ENCODE peak calls at places on chromosome 2, in eight cellular contexts. One of them, this sample, is unnamed.

GRCh38 chr2:231545105-231545902 is 15.1 kb upstream of the NMUR1 start:
- DNase-seq in activated T-cell treated with anti-CD3 and anti-CD28 coated beads for 24 hours: peak; percentile 36
- DNase-seq in pulmonary artery endothelial cell: no peak
- DNase-seq in EH: peak; percentile 56
- DNase-seq in AG04449: no peak
- DNase-seq in adrenal gland: peak; percentile 50
- DNase-seq in occipital lobe: no peak
- DNase-seq in aorta: no peak
- DNase-seq in this sample: no peak

GRCh38 chr2:28400434-28400833 is 7.8 kb downstream of the FOSL2 start:
- DNase-seq in AG04449: no peak
- DNase-seq in adrenal gland: no peak
- DNase-seq in EH: peak; percentile 6
- DNase-seq in occipital lobe: no peak
- DNase-seq in pulmonary artery endothelial cell: no peak
- DNase-seq in activated T-cell treated with anti-CD3 and anti-CD28 coated beads for 24 hours: no peak
- DNase-seq in aorta: peak; percentile 27
- DNase-seq in this sample: no peak

GRCh38 chr2:61470965-61471904 is at the start of gene USP34:
- DNase-seq in occipital lobe: peak; percentile 95
- DNase-seq in pulmonary artery endothelial cell: peak; percentile 87
- DNase-seq in adrenal gland: peak; percentile 94
- DNase-seq in EH: peak; percentile 97
- DNase-seq in aorta: peak; percentile 99
- DNase-seq in AG04449: peak; percentile 79
- DNase-seq in activated T-cell treated with anti-CD3 and anti-CD28 coated beads for 24 hours: peak; percentile 88
- DNase-seq in this sample: no peak

GRCh38 chr2:161580426-161580825 is 43.8 kb upstream of the SLC4A10 start:
- DNase-seq in EH: no peak
- DNase-seq in occipital lobe: no peak
- DNase-seq in AG04449: no peak
- DNase-seq in pulmonary artery endothelial cell: no peak
- DNase-seq in adrenal gland: no peak
- DNase-seq in aorta: no peak
- DNase-seq in activated T-cell treated with anti-CD3 and anti-CD28 coated beads for 24 hours: no peak
- DNase-seq in this sample: no peak

GRCh38 chr2:67724261-67724660 is 327.1 kb downstream of the ETAA1 start:
- DNase-seq in adrenal gland: no peak
- DNase-seq in occipital lobe: no peak
- DNase-seq in aorta: no peak
- DNase-seq in AG04449: no peak
- DNase-seq in activated T-cell treated with anti-CD3 and anti-CD28 coated beads for 24 hours: no peak
- DNase-seq in pulmonary artery endothelial cell: no peak
- DNase-seq in EH: no peak
- DNase-seq in this sample: no peak

GRCh38 chr2:99880148-99880983 is 262.0 kb downstream of the AFF3 start:
- DNase-seq in pulmonary artery endothelial cell: peak; percentile 49
- DNase-seq in EH: peak; percentile 95
- DNase-seq in AG04449: peak; percentile 85
- DNase-seq in activated T-cell treated with anti-CD3 and anti-CD28 coated beads for 24 hours: no peak
- DNase-seq in occipital lobe: peak; percentile 53
- DNase-seq in adrenal gland: no peak
- DNase-seq in aorta: peak; percentile 64
- DNase-seq in this sample: peak; percentile 80

GRCh38 chr2:227665189-227665940 is 1.2 kb upstream of the SCYGR5 start:
- DNase-seq in aorta: no peak
- DNase-seq in adrenal gland: no peak
- DNase-seq in pulmonary artery endothelial cell: no peak
- DNase-seq in EH: no peak
- DNase-seq in occipital lobe: no peak
- DNase-seq in AG04449: no peak
- DNase-seq in activated T-cell treated with anti-CD3 and anti-CD28 coated beads for 24 hours: no peak
- DNase-seq in this sample: no peak

GRCh38 chr2:126792993-126793392 is 105.7 kb upstream of the TEX51 start:
- DNase-seq in pulmonary artery endothelial cell: no peak
- DNase-seq in EH: no peak
- DNase-seq in adrenal gland: no peak
- DNase-seq in aorta: no peak
- DNase-seq in activated T-cell treated with anti-CD3 and anti-CD28 coated beads for 24 hours: no peak
- DNase-seq in occipital lobe: no peak
- DNase-seq in AG04449: no peak
- DNase-seq in this sample: no peak

GRCh38 chr2:239966029-239966847 is 58.9 kb downstream of the NDUFA10 start:
- DNase-seq in AG04449: no peak
- DNase-seq in pulmonary artery endothelial cell: no peak
- DNase-seq in EH: no peak
- DNase-seq in activated T-cell treated with anti-CD3 and anti-CD28 coated beads for 24 hours: no peak
- DNase-seq in occipital lobe: no peak
- DNase-seq in aorta: no peak
- DNase-seq in adrenal gland: no peak
- DNase-seq in this sample: no peak

GRCh38 chr2:146135245-146135644 is 1615.3 kb upstream of the ZEB2 start:
- DNase-seq in aorta: no peak
- DNase-seq in AG04449: no peak
- DNase-seq in activated T-cell treated with anti-CD3 and anti-CD28 coated beads for 24 hours: no peak
- DNase-seq in EH: peak; percentile 84
- DNase-seq in adrenal gland: no peak
- DNase-seq in pulmonary artery endothelial cell: no peak
- DNase-seq in occipital lobe: no peak
- DNase-seq in this sample: no peak

GRCh38 chr2:151777911-151778310 is 43.6 kb upstream of the NEB start:
- DNase-seq in aorta: no peak
- DNase-seq in AG04449: no peak
- DNase-seq in adrenal gland: no peak
- DNase-seq in occipital lobe: no peak
- DNase-seq in pulmonary artery endothelial cell: no peak
- DNase-seq in activated T-cell treated with anti-CD3 and anti-CD28 coated beads for 24 hours: no peak
- DNase-seq in EH: no peak
- DNase-seq in this sample: no peak

GRCh38 chr2:235594041-235594440 is 100.2 kb downstream of the AGAP1 start:
- DNase-seq in adrenal gland: no peak
- DNase-seq in aorta: no peak
- DNase-seq in AG04449: peak; percentile 76
- DNase-seq in occipital lobe: no peak
- DNase-seq in activated T-cell treated with anti-CD3 and anti-CD28 coated beads for 24 hours: no peak
- DNase-seq in pulmonary artery endothelial cell: peak; percentile 54
- DNase-seq in EH: peak; percentile 84
- DNase-seq in this sample: peak; percentile 64

GRCh38 chr2:37365669-37366068 is 21.2 kb downstream of the QPCT start:
- DNase-seq in occipital lobe: no peak
- DNase-seq in pulmonary artery endothelial cell: no peak
- DNase-seq in adrenal gland: no peak
- DNase-seq in aorta: no peak
- DNase-seq in EH: peak; percentile 39
- DNase-seq in AG04449: no peak
- DNase-seq in activated T-cell treated with anti-CD3 and anti-CD28 coated beads for 24 hours: no peak
- DNase-seq in this sample: no peak

GRCh38 chr2:233824373-233824772 is 30.0 kb downstream of the HJURP start:
- DNase-seq in adrenal gland: no peak
- DNase-seq in aorta: peak; percentile 23
- DNase-seq in occipital lobe: no peak
- DNase-seq in activated T-cell treated with anti-CD3 and anti-CD28 coated beads for 24 hours: no peak
- DNase-seq in EH: no peak
- DNase-seq in AG04449: no peak
- DNase-seq in pulmonary artery endothelial cell: no peak
- DNase-seq in this sample: no peak

GRCh38 chr2:221529943-221530652 is 42.0 kb downstream of the EPHA4 start:
- DNase-seq in AG04449: peak; percentile 33
- DNase-seq in occipital lobe: no peak
- DNase-seq in EH: peak; percentile 91
- DNase-seq in adrenal gland: no peak
- DNase-seq in activated T-cell treated with anti-CD3 and anti-CD28 coated beads for 24 hours: no peak
- DNase-seq in aorta: no peak
- DNase-seq in pulmonary artery endothelial cell: peak; percentile 71
- DNase-seq in this sample: no peak

GRCh38 chr2:199100326-199101110 is 357.2 kb downstream of the SATB2 start:
- DNase-seq in activated T-cell treated with anti-CD3 and anti-CD28 coated beads for 24 hours: no peak
- DNase-seq in EH: peak; percentile 50
- DNase-seq in AG04449: peak; percentile 12
- DNase-seq in adrenal gland: no peak
- DNase-seq in aorta: no peak
- DNase-seq in occipital lobe: no peak
- DNase-seq in pulmonary artery endothelial cell: no peak
- DNase-seq in this sample: no peak

GRCh38 chr2:150846691-150847090 is 359.2 kb upstream of the RND3 start:
- DNase-seq in aorta: no peak
- DNase-seq in activated T-cell treated with anti-CD3 and anti-CD28 coated beads for 24 hours: no peak
- DNase-seq in occipital lobe: no peak
- DNase-seq in pulmonary artery endothelial cell: no peak
- DNase-seq in adrenal gland: no peak
- DNase-seq in EH: no peak
- DNase-seq in AG04449: no peak
- DNase-seq in this sample: no peak

GRCh38 chr2:191870744-191871143 is 23.9 kb upstream of the CAVIN2 start:
- DNase-seq in AG04449: no peak
- DNase-seq in activated T-cell treated with anti-CD3 and anti-CD28 coated beads for 24 hours: no peak
- DNase-seq in EH: no peak
- DNase-seq in occipital lobe: no peak
- DNase-seq in adrenal gland: no peak
- DNase-seq in aorta: no peak
- DNase-seq in pulmonary artery endothelial cell: no peak
- DNase-seq in this sample: no peak

GRCh38 chr2:174787485-174788205 is 23.4 kb upstream of the CHRNA1 start:
- DNase-seq in pulmonary artery endothelial cell: no peak
- DNase-seq in EH: peak; percentile 100
- DNase-seq in aorta: no peak
- DNase-seq in adrenal gland: no peak
- DNase-seq in AG04449: peak; percentile 100
- DNase-seq in occipital lobe: peak; percentile 65
- DNase-seq in activated T-cell treated with anti-CD3 and anti-CD28 coated beads for 24 hours: no peak
- DNase-seq in this sample: no peak

GRCh38 chr2:43877782-43878464 is 39.2 kb downstream of the ABCG8 start:
- DNase-seq in occipital lobe: peak; percentile 58
- DNase-seq in AG04449: no peak
- DNase-seq in aorta: peak; percentile 79
- DNase-seq in EH: peak; percentile 65
- DNase-seq in adrenal gland: peak; percentile 74
- DNase-seq in pulmonary artery endothelial cell: no peak
- DNase-seq in activated T-cell treated with anti-CD3 and anti-CD28 coated beads for 24 hours: peak; percentile 56
- DNase-seq in this sample: peak; percentile 10

GRCh38 chr2:16046649-16047048 is 106.3 kb downstream of the MYCN start:
- DNase-seq in pulmonary artery endothelial cell: no peak
- DNase-seq in activated T-cell treated with anti-CD3 and anti-CD28 coated beads for 24 hours: no peak
- DNase-seq in aorta: no peak
- DNase-seq in adrenal gland: no peak
- DNase-seq in EH: no peak
- DNase-seq in AG04449: no peak
- DNase-seq in occipital lobe: no peak
- DNase-seq in this sample: no peak

GRCh38 chr2:168565112-168565511 is 109.0 kb downstream of the CERS6 start:
- DNase-seq in aorta: no peak
- DNase-seq in adrenal gland: no peak
- DNase-seq in occipital lobe: no peak
- DNase-seq in AG04449: no peak
- DNase-seq in EH: peak; percentile 39
- DNase-seq in activated T-cell treated with anti-CD3 and anti-CD28 coated beads for 24 hours: no peak
- DNase-seq in pulmonary artery endothelial cell: no peak
- DNase-seq in this sample: no peak

GRCh38 chr2:24721470-24721869 is 71.7 kb downstream of the PTRHD1 start:
- DNase-seq in adrenal gland: peak; percentile 78
- DNase-seq in pulmonary artery endothelial cell: peak; percentile 73
- DNase-seq in activated T-cell treated with anti-CD3 and anti-CD28 coated beads for 24 hours: no peak
- DNase-seq in AG04449: peak; percentile 52
- DNase-seq in occipital lobe: peak; percentile 74
- DNase-seq in aorta: peak; percentile 76
- DNase-seq in EH: peak; percentile 83
- DNase-seq in this sample: no peak

GRCh38 chr2:206164261-206164862 is 4.7 kb downstream of the EEF1B2 start:
- DNase-seq in EH: peak; percentile 56
- DNase-seq in adrenal gland: no peak
- DNase-seq in AG04449: no peak
- DNase-seq in activated T-cell treated with anti-CD3 and anti-CD28 coated beads for 24 hours: peak; percentile 23
- DNase-seq in aorta: no peak
- DNase-seq in pulmonary artery endothelial cell: no peak
- DNase-seq in occipital lobe: no peak
- DNase-seq in this sample: no peak

GRCh38 chr2:7430421-7430868 is 513.2 kb downstream of the RNF144A start:
- DNase-seq in pulmonary artery endothelial cell: no peak
- DNase-seq in activated T-cell treated with anti-CD3 and anti-CD28 coated beads for 24 hours: no peak
- DNase-seq in EH: no peak
- DNase-seq in AG04449: no peak
- DNase-seq in aorta: no peak
- DNase-seq in adrenal gland: no peak
- DNase-seq in occipital lobe: no peak
- DNase-seq in this sample: no peak

GRCh38 chr2:204114294-204114693 is 177.7 kb downstream of the ICOS start:
- DNase-seq in adrenal gland: peak; percentile 43
- DNase-seq in pulmonary artery endothelial cell: peak; percentile 100
- DNase-seq in AG04449: no peak
- DNase-seq in occipital lobe: no peak
- DNase-seq in aorta: no peak
- DNase-seq in EH: no peak
- DNase-seq in activated T-cell treated with anti-CD3 and anti-CD28 coated beads for 24 hours: no peak
- DNase-seq in this sample: peak; percentile 89

GRCh38 chr2:189254268-189254883 is 74.8 kb upstream of the COL5A2 start:
- DNase-seq in activated T-cell treated with anti-CD3 and anti-CD28 coated beads for 24 hours: no peak
- DNase-seq in occipital lobe: peak; percentile 9
- DNase-seq in EH: peak; percentile 85
- DNase-seq in AG04449: no peak
- DNase-seq in aorta: peak; percentile 81
- DNase-seq in pulmonary artery endothelial cell: no peak
- DNase-seq in adrenal gland: no peak
- DNase-seq in this sample: no peak

GRCh38 chr2:144950874-144951560 is 431.1 kb upstream of the ZEB2 start:
- DNase-seq in pulmonary artery endothelial cell: no peak
- DNase-seq in occipital lobe: no peak
- DNase-seq in EH: peak; percentile 83
- DNase-seq in adrenal gland: no peak
- DNase-seq in aorta: no peak
- DNase-seq in activated T-cell treated with anti-CD3 and anti-CD28 coated beads for 24 hours: no peak
- DNase-seq in AG04449: peak; percentile 59
- DNase-seq in this sample: no peak

GRCh38 chr2:218927411-218927810 is 32.1 kb upstream of the CDK5R2 start:
- DNase-seq in AG04449: no peak
- DNase-seq in aorta: no peak
- DNase-seq in EH: no peak
- DNase-seq in activated T-cell treated with anti-CD3 and anti-CD28 coated beads for 24 hours: no peak
- DNase-seq in pulmonary artery endothelial cell: no peak
- DNase-seq in adrenal gland: no peak
- DNase-seq in occipital lobe: no peak
- DNase-seq in this sample: no peak

GRCh38 chr2:39538713-39539112 is 101.6 kb upstream of the MAP4K3 start:
- DNase-seq in adrenal gland: no peak
- DNase-seq in AG04449: no peak
- DNase-seq in activated T-cell treated with anti-CD3 and anti-CD28 coated beads for 24 hours: no peak
- DNase-seq in EH: no peak
- DNase-seq in pulmonary artery endothelial cell: no peak
- DNase-seq in aorta: no peak
- DNase-seq in occipital lobe: no peak
- DNase-seq in this sample: no peak

GRCh38 chr2:172438741-172439508 is 11.5 kb downstream of the ITGA6 start:
- DNase-seq in adrenal gland: peak; percentile 31
- DNase-seq in activated T-cell treated with anti-CD3 and anti-CD28 coated beads for 24 hours: no peak
- DNase-seq in occipital lobe: no peak
- DNase-seq in AG04449: no peak
- DNase-seq in EH: peak; percentile 68
- DNase-seq in aorta: no peak
- DNase-seq in pulmonary artery endothelial cell: no peak
- DNase-seq in this sample: peak; percentile 68